ENCODE peak calls at places on chromosomes 12 and 14, in nine cellular contexts. R, N, I, X, F, U, Q, B and T are unnamed samples.
A peak's percentile ranks its signal among the peaks of the same experiment; 100 is the strongest.

GRCh38 chr12:91954761-91955160 is 190.9 kb downstream of the BTG1 start:
- DNase-seq in R (no peak), N (no peak), U (no peak), I (no peak), Q (no peak), F (no peak), B (no peak), X (no peak), T (no peak)

GRCh38 chr14:75222208-75222701 is 45.8 kb upstream of the TMED10 start:
- DNase-seq in U (peak; percentile 66), B (no peak), R (peak; percentile 33), I (no peak), N (no peak), X (no peak), Q (no peak), F (no peak), T (no peak)

GRCh38 chr14:21825147-21825743 is 151.6 kb upstream of the OR4E1 start:
- DNase-seq in I (no peak), X (peak; percentile 37), B (no peak), N (no peak), F (peak; percentile 26), U (no peak), Q (peak; percentile 63), R (no peak), T (no peak)

GRCh38 chr12:54460317-54460935 is 13.0 kb downstream of the GTSF1 start:
- DNase-seq in Q (no peak), U (no peak), I (no peak), X (no peak), N (no peak), F (no peak), R (no peak), B (no peak), T (no peak)

GRCh38 chr12:76866726-76867125 is 12.1 kb downstream of the CSRP2 start:
- DNase-seq in Q (no peak), N (no peak), X (no peak), R (no peak), B (no peak), I (no peak), U (no peak), F (no peak), T (no peak)

GRCh38 chr12:124302807-124303578 is 8.1 kb downstream of the RFLNA start:
- DNase-seq in F (no peak), N (no peak), R (no peak), X (no peak), U (peak; percentile 48), B (no peak), Q (no peak), I (no peak), T (no peak)

GRCh38 chr12:110966081-110966760 is 45.8 kb upstream of the MYL2 start:
- DNase-seq in F (no peak), N (no peak), I (no peak), R (no peak), X (no peak), U (no peak), Q (no peak), B (no peak), T (peak; percentile 19)

GRCh38 chr12:71415336-71416231 is 24.0 kb upstream of the LGR5 start:
- DNase-seq in Q (no peak), N (no peak), I (peak; percentile 49), U (no peak), B (no peak), F (no peak), X (no peak), R (no peak), T (peak; percentile 25)

GRCh38 chr12:60684988-60685655 is 1089.3 kb downstream of the SLC16A7 start:
- DNase-seq in N (no peak), B (no peak), R (no peak), X (no peak), U (no peak), Q (peak; percentile 11), F (no peak), I (no peak), T (no peak)

GRCh38 chr14:54627718-54628345 is 60.9 kb downstream of the SAMD4A start:
- DNase-seq in F (no peak), U (peak; percentile 71), X (peak; percentile 33), I (no peak), R (no peak), B (peak; percentile 53), Q (no peak), N (no peak), T (peak; percentile 35)

GRCh38 chr12:98253207-98253606 is 262.2 kb upstream of the TMPO start:
- DNase-seq in Q (no peak), R (no peak), X (no peak), F (no peak), U (no peak), N (no peak), B (no peak), I (peak; percentile 77), T (no peak)

GRCh38 chr14:103558071-103558882 is 4.2 kb downstream of the BAG5 start:
- DNase-seq in Q (no peak), X (no peak), B (peak; percentile 68), I (peak; percentile 88), R (no peak), F (no peak), N (no peak), U (peak; percentile 26), T (no peak)

GRCh38 chr14:64725360-64725815 is 21.2 kb downstream of the PLEKHG3 start:
- DNase-seq in B (no peak), U (no peak), R (no peak), I (peak; percentile 18), N (no peak), F (no peak), X (no peak), Q (no peak), T (no peak)

GRCh38 chr14:89747146-89747545 is 207.4 kb downstream of the EFCAB11 start:
- DNase-seq in I (no peak), U (no peak), F (no peak), Q (no peak), N (no peak), X (no peak), B (no peak), R (no peak), T (no peak)

GRCh38 chr12:41058266-41058665 is 129.9 kb upstream of the PDZRN4 start:
- DNase-seq in N (no peak), Q (no peak), B (no peak), F (no peak), I (no peak), U (no peak), X (no peak), R (no peak), T (no peak)

GRCh38 chr12:121295123-121295745 is 1.3 kb downstream of the CAMKK2 start:
- DNase-seq in Q (no peak), R (no peak), X (peak; percentile 23), U (no peak), F (no peak), N (no peak), B (no peak), I (no peak), T (no peak)

GRCh38 chr12:2383276-2384028 is 330.7 kb downstream of the CACNA1C start:
- DNase-seq in X (no peak), Q (no peak), N (no peak), R (no peak), U (no peak), F (no peak), B (no peak), I (no peak), T (no peak)

GRCh38 chr12:6391013-6391412 is 7.1 kb downstream of the LTBR start:
- DNase-seq in I (no peak), X (no peak), U (peak; percentile 30), Q (no peak), F (no peak), R (no peak), B (no peak), N (no peak), T (no peak)

GRCh38 chr12:46461907-46462605 is 89.5 kb upstream of the SLC38A2 start:
- DNase-seq in I (no peak), N (no peak), Q (no peak), F (no peak), U (no peak), X (no peak), R (no peak), B (no peak), T (no peak)

GRCh38 chr12:2683283-2684025 is 111.3 kb upstream of the FKBP4 start:
- DNase-seq in U (no peak), B (no peak), I (no peak), R (no peak), N (no peak), Q (no peak), X (no peak), F (no peak), T (no peak)

GRCh38 chr12:57740656-57741412 is 2.3 kb upstream of the AGAP2 start:
- DNase-seq in I (no peak), Q (no peak), R (peak; percentile 69), F (peak; percentile 80), B (no peak), N (no peak), U (no peak), X (peak; percentile 76), T (no peak)

GRCh38 chr14:99274346-99275221 is 2.6 kb upstream of the BCL11B start:
- DNase-seq in Q (peak; percentile 93), F (no peak), B (no peak), X (peak; percentile 65), U (no peak), I (peak; percentile 85), R (no peak), N (no peak), T (peak; percentile 83)

GRCh38 chr12:9760699-9761406 is at the start of gene CD69:
- DNase-seq in R (no peak), F (peak; percentile 80), U (no peak), X (peak; percentile 75), I (no peak), N (no peak), Q (no peak), B (no peak), T (peak; percentile 49)

GRCh38 chr12:46886541-46887041 is 60.8 kb upstream of the SLC38A4 start:
- DNase-seq in U (no peak), B (no peak), X (no peak), I (no peak), F (no peak), Q (no peak), N (no peak), R (no peak), T (no peak)